ENCODE peak calls at places on chromosomes 12 and 14, in ten cellular contexts. B is CD8-positive, alpha-beta T cell; D is GM23338; V is A549; X is cardiac muscle cell; J is testis; M is AG04450; O is psoas muscle; L is right atrium auricular region; W is mammary epithelial cell. Z is an unnamed sample.

GRCh38 chr12:53208877-53209463 is 1.9 kb upstream of the ITGB7 start:
- DNase-seq in B (no peak), D (peak), V (no peak), X (no peak), J (no peak), M (no peak), O (no peak), L (no peak), W (no peak), Z (no peak)

GRCh38 chr12:98227162-98227561 is 288.2 kb upstream of the TMPO start:
- DNase-seq in B (no peak), D (peak), V (no peak), X (peak), J (peak), M (no peak), O (no peak), L (no peak), W (no peak), Z (no peak)

GRCh38 chr12:66409195-66409871 is 107.0 kb downstream of the HELB start:
- DNase-seq in B (peak), D (peak), V (no peak), X (peak), J (peak), M (peak), O (no peak), L (no peak), W (peak), Z (no peak)

GRCh38 chr12:95880895-95881294 is 22.1 kb downstream of the SNRPF start:
- DNase-seq in B (no peak), D (no peak), V (no peak), X (no peak), J (no peak), M (no peak), O (no peak), L (no peak), W (peak), Z (no peak)

GRCh38 chr14:24072436-24072835 is 1.1 kb downstream of the CPNE6 start:
- DNase-seq in B (no peak), D (no peak), V (no peak), X (no peak), J (no peak), M (no peak), O (no peak), L (no peak), W (no peak), Z (peak)

GRCh38 chr14:104349950-104350349 is 211.6 kb downstream of the KIF26A start:
- DNase-seq in B (no peak), D (no peak), V (no peak), X (no peak), J (no peak), M (no peak), O (no peak), L (no peak), W (no peak), Z (peak)

GRCh38 chr14:101980700-101981099 is 16.3 kb downstream of the DYNC1H1 start:
- DNase-seq in B (no peak), D (no peak), V (peak), X (peak), J (peak), M (peak), O (peak), L (peak), W (peak), Z (peak)

GRCh38 chr12:13504074-13504473 is 307.5 kb downstream of the EMP1 start:
- DNase-seq in B (no peak), D (no peak), V (no peak), X (peak), J (no peak), M (no peak), O (no peak), L (no peak), W (peak), Z (no peak)

GRCh38 chr14:70622111-70622712 is 19.5 kb upstream of the TTC9 start:
- DNase-seq in B (peak), D (peak), V (peak), X (peak), J (peak), M (no peak), O (no peak), L (no peak), W (peak), Z (peak)

GRCh38 chr12:32254260-32254659 is 145.1 kb upstream of the FGD4 start:
- DNase-seq in B (no peak), D (no peak), V (no peak), X (no peak), J (no peak), M (no peak), O (no peak), L (no peak), W (no peak), Z (no peak)

GRCh38 chr12:100545092-100545491 is 28.4 kb upstream of the GAS2L3 start:
- DNase-seq in B (no peak), D (no peak), V (no peak), X (no peak), J (no peak), M (no peak), O (no peak), L (no peak), W (peak), Z (no peak)

GRCh38 chr14:68623307-68623706 is 169.6 kb downstream of the ZFP36L1 start:
- DNase-seq in B (peak), D (no peak), V (no peak), X (no peak), J (no peak), M (no peak), O (no peak), L (no peak), W (no peak), Z (no peak)

GRCh38 chr12:108306014-108306501 is 33.1 kb downstream of the CMKLR1 start:
- DNase-seq in B (no peak), D (no peak), V (no peak), X (peak), J (no peak), M (no peak), O (peak), L (no peak), W (peak), Z (no peak)

GRCh38 chr12:68487721-68488309 is 122.9 kb upstream of the RAP1B start:
- DNase-seq in B (no peak), D (peak), V (no peak), X (no peak), J (no peak), M (no peak), O (no peak), L (no peak), W (no peak), Z (no peak)

GRCh38 chr14:63443361-63443760 is 99.8 kb downstream of the PPP2R5E start:
- DNase-seq in B (no peak), D (no peak), V (no peak), X (no peak), J (no peak), M (no peak), O (no peak), L (no peak), W (no peak), Z (no peak)

GRCh38 chr14:53147208-53147607 is 5.9 kb downstream of the DDHD1 start:
- DNase-seq in B (no peak), D (no peak), V (no peak), X (no peak), J (no peak), M (no peak), O (no peak), L (no peak), W (no peak), Z (no peak)

GRCh38 chr14:74671789-74672188 is 41.1 kb downstream of the AREL1 start:
- DNase-seq in B (no peak), D (no peak), V (no peak), X (peak), J (no peak), M (peak), O (no peak), L (no peak), W (peak), Z (no peak)

GRCh38 chr12:8681129-8681902 is 16.5 kb upstream of the RIMKLB start:
- DNase-seq in B (no peak), D (peak), V (no peak), X (peak), J (no peak), M (no peak), O (no peak), L (peak), W (peak), Z (no peak)

GRCh38 chr12:8676651-8677050 is 14.0 kb upstream of the MFAP5 start:
- DNase-seq in B (no peak), D (no peak), V (no peak), X (no peak), J (no peak), M (no peak), O (no peak), L (no peak), W (no peak), Z (no peak)

GRCh38 chr12:8677362-8677761 is 14.7 kb upstream of the MFAP5 start:
- DNase-seq in B (no peak), D (no peak), V (no peak), X (no peak), J (no peak), M (no peak), O (no peak), L (no peak), W (no peak), Z (no peak)

GRCh38 chr12:8680533-8680932 is 17.3 kb upstream of the RIMKLB start:
- DNase-seq in B (no peak), D (peak), V (no peak), X (no peak), J (peak), M (no peak), O (no peak), L (no peak), W (no peak), Z (no peak)

DNA sequence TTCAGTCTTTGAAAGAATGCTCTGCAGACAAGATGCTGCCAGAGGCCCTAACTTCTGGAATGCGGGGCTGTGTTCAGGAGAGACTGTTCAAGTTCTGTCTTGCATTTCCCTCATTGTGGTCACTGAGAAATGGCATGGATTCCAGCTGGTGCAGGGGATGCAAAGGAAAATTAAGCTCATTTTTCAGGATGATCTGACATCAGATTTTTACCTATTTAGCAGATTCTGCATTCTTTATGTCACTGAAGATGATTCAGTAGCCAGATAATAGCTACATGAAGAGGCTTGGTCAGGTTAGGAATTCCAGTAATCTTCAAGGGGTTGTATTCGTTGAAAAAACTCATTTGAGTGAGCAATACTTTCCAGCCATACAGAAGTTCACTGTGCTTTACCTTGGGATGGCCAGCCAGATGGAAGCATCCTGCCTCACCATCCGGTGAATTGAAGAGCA is 16.1 kb upstream of the MFAP5 start:
- DNase-seq in B (no peak), D (no peak), V (no peak), X (no peak), J (no peak), M (no peak), O (no peak), L (no peak), W (peak), Z (no peak)
- H3K27ac ChIP-seq in B (no peak), D (no peak), V (no peak), X (no peak), J (no peak), M (no peak), O (no peak), L (no peak), W (peak), Z (no peak)

GRCh38 chr12:40992674-40993073 is 195.4 kb upstream of the PDZRN4 start:
- DNase-seq in B (no peak), D (no peak), V (no peak), X (no peak), J (no peak), M (no peak), O (no peak), L (no peak), W (no peak), Z (no peak)
- TF ChIP-seq CTCF in B (no peak), D (no peak), V (no peak), X (no peak), J (no peak), M (no peak), O (no peak), L (no peak), W (no peak), Z (no peak)

GRCh38 chr14:61927521-61927920 is 165.3 kb downstream of the SNAPC1 start:
- DNase-seq in B (no peak), D (peak), V (no peak), X (peak), J (no peak), M (peak), O (no peak), L (no peak), W (peak), Z (no peak)

GRCh38 chr14:61927015-61927414 is 164.8 kb downstream of the SNAPC1 start:
- DNase-seq in B (no peak), D (no peak), V (no peak), X (no peak), J (no peak), M (peak), O (no peak), L (no peak), W (peak), Z (no peak)

GRCh38 chr14:61925043-61925442 is 162.8 kb downstream of the SNAPC1 start:
- DNase-seq in B (no peak), D (peak), V (no peak), X (peak), J (no peak), M (no peak), O (no peak), L (no peak), W (peak), Z (no peak)

GRCh38 chr14:61925732-61926445 is 163.7 kb downstream of the SNAPC1 start:
- DNase-seq in B (no peak), D (no peak), V (no peak), X (no peak), J (no peak), M (no peak), O (no peak), L (no peak), W (no peak), Z (no peak)

DNA sequence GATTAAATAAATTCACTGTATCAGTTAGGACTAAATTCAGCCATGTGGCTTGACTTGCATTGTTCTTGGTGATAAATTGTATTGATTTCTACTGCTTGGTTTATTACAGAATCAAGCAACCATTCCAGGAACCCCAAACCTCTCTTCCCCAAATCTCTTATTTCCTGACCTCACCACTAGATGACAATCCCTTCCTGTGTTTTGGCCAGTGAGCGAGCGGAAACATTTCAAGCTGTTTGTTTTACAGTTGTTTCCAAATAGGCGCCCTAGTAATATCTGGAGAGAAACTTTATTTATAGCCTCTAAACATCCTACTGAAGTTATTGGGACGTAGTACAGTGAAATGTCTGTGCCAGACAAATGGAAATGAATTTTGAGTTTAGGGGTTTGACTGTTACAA is 161.1 kb downstream of the SNAPC1 start:
- DNase-seq in B (no peak), D (peak), V (no peak), X (peak), J (no peak), M (peak), O (no peak), L (no peak), W (no peak), Z (no peak)
- H3K27ac ChIP-seq in B (no peak), D (no peak), V (no peak), X (no peak), J (no peak), M (no peak), O (no peak), L (no peak), W (no peak), Z (no peak)

GRCh38 chr14:86257973-86258372 is 728.0 kb downstream of the FLRT2 start:
- DNase-seq in B (no peak), D (no peak), V (no peak), X (no peak), J (no peak), M (no peak), O (no peak), L (no peak), W (no peak), Z (no peak)
- TF ChIP-seq CTCF in B (no peak), D (no peak), V (no peak), X (no peak), J (no peak), M (no peak), O (no peak), L (no peak), W (no peak), Z (no peak)

GRCh38 chr14:91918159-91918883 is 29.2 kb downstream of the FBLN5 start:
- DNase-seq in B (no peak), D (no peak), V (no peak), X (peak), J (peak), M (no peak), O (no peak), L (no peak), W (no peak), Z (no peak)
- H3K27ac ChIP-seq in B (no peak), D (no peak), V (no peak), X (no peak), J (no peak), M (no peak), O (no peak), L (peak), W (no peak), Z (peak)

DNA sequence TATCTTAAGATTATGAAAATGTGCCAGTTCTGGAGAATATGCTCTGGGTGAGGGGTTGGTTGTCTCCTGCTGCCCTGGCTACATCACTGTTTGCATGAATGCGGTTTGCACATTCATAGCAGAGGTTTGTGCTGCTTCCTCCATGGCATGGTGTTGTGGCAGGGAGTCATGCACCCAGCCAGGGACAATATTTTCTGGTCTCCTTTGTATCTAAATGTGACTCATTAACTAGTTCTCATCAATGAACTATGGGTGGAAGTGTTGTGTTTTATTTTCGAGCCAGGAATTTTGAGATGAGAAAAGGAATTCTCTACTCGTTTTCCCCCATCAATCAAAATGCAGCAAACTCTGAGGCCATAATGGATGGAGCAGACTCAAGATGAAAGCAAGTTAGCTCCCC is 527.3 kb downstream of the SNAPC1 start:
- DNase-seq in B (no peak), D (no peak), V (no peak), X (no peak), J (no peak), M (peak), O (no peak), L (no peak), W (peak), Z (no peak)
- TF ChIP-seq CTCF in B (no peak), D (no peak), V (no peak), X (no peak), J (no peak), M (no peak), O (no peak), L (no peak), W (no peak), Z (no peak)

DNA sequence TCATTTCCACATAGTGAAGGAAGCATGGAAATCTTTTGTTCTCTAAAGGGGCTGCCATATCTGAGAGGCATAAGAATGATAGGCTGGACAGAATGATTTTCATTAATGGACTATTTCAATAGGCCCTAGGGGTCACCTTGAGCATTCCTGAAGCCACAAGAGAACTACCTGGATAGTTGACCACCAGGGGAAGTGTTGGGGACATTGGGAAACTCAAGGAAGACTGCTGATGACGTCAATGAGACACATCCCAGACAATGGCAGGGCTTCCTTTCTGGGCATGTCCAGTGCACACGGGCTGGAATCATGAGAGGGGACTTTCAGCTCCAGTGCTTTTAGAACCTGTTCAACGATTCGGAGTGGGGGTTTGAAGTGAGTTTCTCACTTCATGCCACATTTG is 48.8 kb upstream of the CHST11 start:
- DNase-seq in B (no peak), D (no peak), V (peak), X (no peak), J (no peak), M (no peak), O (no peak), L (no peak), W (no peak), Z (no peak)
- H3K27ac ChIP-seq in B (no peak), D (no peak), V (peak), X (peak), J (no peak), M (no peak), O (no peak), L (peak), W (no peak), Z (no peak)

GRCh38 chr14:65282909-65283253 is 129.6 kb upstream of the FUT8 start:
- DNase-seq in B (no peak), D (no peak), V (no peak), X (no peak), J (no peak), M (no peak), O (no peak), L (no peak), W (no peak), Z (no peak)

GRCh38 chr14:65290830-65291229 is 121.7 kb upstream of the FUT8 start:
- DNase-seq in B (no peak), D (no peak), V (no peak), X (peak), J (no peak), M (no peak), O (no peak), L (no peak), W (peak), Z (no peak)

GRCh38 chr14:65281991-65282908 is 130.3 kb upstream of the FUT8 start:
- DNase-seq in B (peak), D (peak), V (no peak), X (peak), J (no peak), M (no peak), O (no peak), L (no peak), W (peak), Z (no peak)

GRCh38 chr14:65287264-65288131 is 125.0 kb upstream of the FUT8 start:
- DNase-seq in B (peak), D (peak), V (no peak), X (no peak), J (no peak), M (no peak), O (no peak), L (no peak), W (no peak), Z (no peak)

GRCh38 chr14:65286443-65286842 is 126.1 kb upstream of the FUT8 start:
- DNase-seq in B (no peak), D (peak), V (peak), X (peak), J (no peak), M (no peak), O (no peak), L (no peak), W (no peak), Z (peak)
- TF ChIP-seq CTCF in B (no peak), D (peak), V (peak), X (peak), J (no peak), M (peak), O (no peak), L (no peak), W (no peak), Z (no peak)

GRCh38 chr12:3107071-3107583 is 29.9 kb downstream of the TSPAN9 start:
- DNase-seq in B (no peak), D (peak), V (no peak), X (peak), J (no peak), M (no peak), O (no peak), L (no peak), W (no peak), Z (no peak)
- H3K27ac ChIP-seq in B (no peak), D (no peak), V (no peak), X (no peak), J (no peak), M (peak), O (no peak), L (no peak), W (no peak), Z (no peak)